ENCODE peak calls at places on chromosomes 3 and 15, in seven cellular contexts. One of them, this sample, is unnamed.

GRCh38 chr15:49876401-49877038 is 242.5 kb downstream of the ATP8B4 start:
- DNase-seq in tibial artery: peak
- DNase-seq in lung: no peak
- DNase-seq in IMR-90: no peak
- DNase-seq in SJSA1: no peak
- DNase-seq in right cardiac atrium: peak
- DNase-seq in neural progenitor cell: peak
- DNase-seq in this sample: no peak

GRCh38 chr3:45655906-45656305 is 33.3 kb upstream of the SACM1L start:
- DNase-seq in IMR-90: peak
- DNase-seq in neural progenitor cell: no peak
- DNase-seq in tibial artery: no peak
- DNase-seq in lung: no peak
- DNase-seq in right cardiac atrium: no peak
- DNase-seq in SJSA1: no peak
- DNase-seq in this sample: no peak

GRCh38 chr3:58463181-58463941 is 28.5 kb upstream of the KCTD6 start:
- DNase-seq in IMR-90: peak
- DNase-seq in neural progenitor cell: peak
- DNase-seq in lung: peak
- DNase-seq in SJSA1: peak
- DNase-seq in tibial artery: peak
- DNase-seq in right cardiac atrium: peak
- DNase-seq in this sample: peak

GRCh38 chr3:132464066-132464465 is 46.8 kb downstream of the DNAJC13 start:
- DNase-seq in neural progenitor cell: no peak
- DNase-seq in lung: no peak
- DNase-seq in tibial artery: no peak
- DNase-seq in IMR-90: peak
- DNase-seq in right cardiac atrium: no peak
- DNase-seq in SJSA1: no peak
- DNase-seq in this sample: no peak

GRCh38 chr3:46565607-46566039 is 479 bp downstream of the LRRC2 start:
- DNase-seq in right cardiac atrium: no peak
- DNase-seq in tibial artery: no peak
- DNase-seq in lung: no peak
- DNase-seq in SJSA1: no peak
- DNase-seq in neural progenitor cell: peak
- DNase-seq in IMR-90: peak
- DNase-seq in this sample: no peak

GRCh38 chr3:43180027-43180426 is 74.1 kb upstream of the POMGNT2 start:
- DNase-seq in SJSA1: no peak
- DNase-seq in IMR-90: peak
- DNase-seq in right cardiac atrium: no peak
- DNase-seq in tibial artery: no peak
- DNase-seq in neural progenitor cell: no peak
- DNase-seq in lung: no peak
- DNase-seq in this sample: peak

GRCh38 chr15:91182096-91182495 is 82.0 kb downstream of the SV2B start:
- DNase-seq in tibial artery: no peak
- DNase-seq in right cardiac atrium: no peak
- DNase-seq in neural progenitor cell: no peak
- DNase-seq in SJSA1: no peak
- DNase-seq in lung: no peak
- DNase-seq in IMR-90: no peak
- DNase-seq in this sample: no peak

GRCh38 chr3:160695906-160696305 is 18.9 kb downstream of the ARL14 start:
- DNase-seq in IMR-90: peak
- DNase-seq in SJSA1: no peak
- DNase-seq in right cardiac atrium: no peak
- DNase-seq in neural progenitor cell: no peak
- DNase-seq in tibial artery: no peak
- DNase-seq in lung: no peak
- DNase-seq in this sample: no peak

GRCh38 chr15:100083572-100083971 is 258.2 kb downstream of the ADAMTS17 start:
- DNase-seq in neural progenitor cell: no peak
- DNase-seq in IMR-90: no peak
- DNase-seq in right cardiac atrium: no peak
- DNase-seq in lung: peak
- DNase-seq in tibial artery: peak
- DNase-seq in SJSA1: peak
- DNase-seq in this sample: no peak

GRCh38 chr3:170765419-170766078 is 104.4 kb downstream of the RPL22L1 start:
- DNase-seq in IMR-90: no peak
- DNase-seq in lung: no peak
- DNase-seq in SJSA1: no peak
- DNase-seq in neural progenitor cell: no peak
- DNase-seq in right cardiac atrium: no peak
- DNase-seq in tibial artery: no peak
- DNase-seq in this sample: no peak

GRCh38 chr3:187107989-187108388 is 31.3 kb downstream of the RPL39L start:
- DNase-seq in neural progenitor cell: no peak
- DNase-seq in tibial artery: peak
- DNase-seq in SJSA1: no peak
- DNase-seq in IMR-90: no peak
- DNase-seq in lung: no peak
- DNase-seq in right cardiac atrium: no peak
- DNase-seq in this sample: no peak

GRCh38 chr3:170953229-170953628 is 44.8 kb upstream of the EIF5A2 start:
- DNase-seq in right cardiac atrium: no peak
- DNase-seq in tibial artery: no peak
- DNase-seq in IMR-90: no peak
- DNase-seq in SJSA1: no peak
- DNase-seq in lung: no peak
- DNase-seq in neural progenitor cell: no peak
- DNase-seq in this sample: no peak

GRCh38 chr3:47701388-47701787 is 80.3 kb downstream of the SMARCC1 start:
- DNase-seq in lung: no peak
- DNase-seq in neural progenitor cell: no peak
- DNase-seq in SJSA1: no peak
- DNase-seq in tibial artery: no peak
- DNase-seq in right cardiac atrium: no peak
- DNase-seq in IMR-90: no peak
- DNase-seq in this sample: no peak

GRCh38 chr3:72329354-72329753 is 518.9 kb downstream of the SHQ1 start:
- DNase-seq in neural progenitor cell: no peak
- DNase-seq in tibial artery: peak
- DNase-seq in IMR-90: no peak
- DNase-seq in right cardiac atrium: no peak
- DNase-seq in lung: no peak
- DNase-seq in SJSA1: no peak
- DNase-seq in this sample: no peak

GRCh38 chr3:39601241-39601640 is 133.8 kb downstream of the MOBP start:
- DNase-seq in tibial artery: no peak
- DNase-seq in lung: no peak
- DNase-seq in neural progenitor cell: no peak
- DNase-seq in right cardiac atrium: no peak
- DNase-seq in SJSA1: no peak
- DNase-seq in IMR-90: no peak
- DNase-seq in this sample: no peak

GRCh38 chr15:46309914-46310313 is 675.1 kb downstream of the SQOR start:
- DNase-seq in SJSA1: no peak
- DNase-seq in right cardiac atrium: no peak
- DNase-seq in neural progenitor cell: peak
- DNase-seq in IMR-90: no peak
- DNase-seq in lung: no peak
- DNase-seq in tibial artery: no peak
- DNase-seq in this sample: no peak

GRCh38 chr3:88947013-88947412 is 160.4 kb upstream of the EPHA3 start:
- DNase-seq in right cardiac atrium: no peak
- DNase-seq in SJSA1: no peak
- DNase-seq in tibial artery: no peak
- DNase-seq in neural progenitor cell: peak
- DNase-seq in IMR-90: no peak
- DNase-seq in lung: no peak
- DNase-seq in this sample: no peak

GRCh38 chr3:36965440-36965839 is 20.6 kb upstream of the TRANK1 start:
- DNase-seq in tibial artery: no peak
- DNase-seq in SJSA1: no peak
- DNase-seq in lung: peak
- DNase-seq in neural progenitor cell: no peak
- DNase-seq in IMR-90: no peak
- DNase-seq in right cardiac atrium: no peak
- DNase-seq in this sample: no peak

DNA sequence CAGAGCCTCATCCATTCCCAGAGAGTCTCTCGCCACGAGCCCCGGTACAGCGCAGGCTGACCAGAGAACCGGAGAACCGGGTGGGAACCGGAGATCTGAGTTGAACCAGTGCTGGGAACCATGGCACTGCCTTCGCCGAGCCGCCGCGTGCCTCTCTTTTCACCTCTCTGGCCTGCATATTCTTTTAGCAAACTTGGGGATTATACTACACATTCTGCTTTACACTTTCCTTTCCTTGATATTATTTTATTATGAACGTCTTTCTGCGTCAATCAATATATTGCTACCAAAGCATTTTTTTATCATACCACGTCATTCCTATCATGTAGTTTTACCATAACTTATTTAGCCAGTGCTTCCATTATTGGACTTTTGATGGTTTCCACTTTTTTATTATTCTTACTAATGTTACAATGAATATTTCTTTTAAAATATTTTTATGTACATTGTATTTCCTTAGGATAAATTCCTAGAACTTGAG is 7.3 kb downstream of the NRROS start:
- DNase-seq in tibial artery: no peak
- DNase-seq in IMR-90: no peak
- DNase-seq in neural progenitor cell: no peak
- DNase-seq in right cardiac atrium: no peak
- DNase-seq in lung: no peak
- DNase-seq in SJSA1: no peak
- DNase-seq in this sample: no peak
- H3K27ac ChIP-seq in tibial artery: no peak
- H3K27ac ChIP-seq in IMR-90: no peak
- H3K27ac ChIP-seq in neural progenitor cell: no peak
- H3K27ac ChIP-seq in right cardiac atrium: no peak
- H3K27ac ChIP-seq in lung: no peak
- H3K27ac ChIP-seq in SJSA1: no peak
- H3K27ac ChIP-seq in this sample: no peak

DNA sequence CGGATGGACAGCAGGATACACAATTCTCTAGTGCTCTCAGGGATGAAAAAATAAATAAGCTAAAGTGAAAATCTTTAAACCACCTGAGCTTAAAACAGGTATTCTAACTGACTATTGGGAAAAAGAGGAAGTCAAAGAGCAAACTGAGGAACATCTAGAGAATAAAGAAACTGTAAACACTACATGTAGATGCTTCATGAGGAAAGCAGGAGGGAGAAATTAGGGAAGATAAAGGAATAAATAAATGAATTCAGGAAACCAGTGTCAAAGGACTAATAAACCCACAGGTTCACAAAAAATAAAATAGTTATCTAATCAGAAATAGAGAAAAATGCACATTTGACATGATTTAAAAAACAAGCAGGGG is 525 bp upstream of the MCCC1 start:
- DNase-seq in IMR-90: no peak
- DNase-seq in lung: no peak
- DNase-seq in neural progenitor cell: no peak
- DNase-seq in right cardiac atrium: no peak
- DNase-seq in SJSA1: no peak
- DNase-seq in tibial artery: no peak
- DNase-seq in this sample: no peak
- H3K27ac ChIP-seq in IMR-90: peak
- H3K27ac ChIP-seq in lung: peak
- H3K27ac ChIP-seq in neural progenitor cell: peak
- H3K27ac ChIP-seq in right cardiac atrium: peak
- H3K27ac ChIP-seq in SJSA1: peak
- H3K27ac ChIP-seq in tibial artery: peak
- H3K27ac ChIP-seq in this sample: peak

GRCh38 chr15:37037256-37037655 is 63.1 kb downstream of the MEIS2 start:
- DNase-seq in right cardiac atrium: no peak
- DNase-seq in neural progenitor cell: no peak
- DNase-seq in lung: no peak
- DNase-seq in SJSA1: no peak
- DNase-seq in IMR-90: no peak
- DNase-seq in tibial artery: no peak
- DNase-seq in this sample: no peak

GRCh38 chr15:37035349-37035748 is 65.0 kb downstream of the MEIS2 start:
- DNase-seq in neural progenitor cell: no peak
- DNase-seq in lung: no peak
- DNase-seq in IMR-90: peak
- DNase-seq in SJSA1: no peak
- DNase-seq in right cardiac atrium: no peak
- DNase-seq in tibial artery: no peak
- DNase-seq in this sample: no peak

GRCh38 chr15:37032091-37032775 is 68.1 kb downstream of the MEIS2 start:
- DNase-seq in neural progenitor cell: no peak
- DNase-seq in right cardiac atrium: no peak
- DNase-seq in IMR-90: peak
- DNase-seq in tibial artery: no peak
- DNase-seq in lung: peak
- DNase-seq in SJSA1: no peak
- DNase-seq in this sample: peak

GRCh38 chr15:37034835-37035234 is 65.5 kb downstream of the MEIS2 start:
- DNase-seq in right cardiac atrium: no peak
- DNase-seq in lung: no peak
- DNase-seq in neural progenitor cell: no peak
- DNase-seq in IMR-90: no peak
- DNase-seq in tibial artery: no peak
- DNase-seq in SJSA1: no peak
- DNase-seq in this sample: peak

GRCh38 chr15:37034392-37034791 is 66.0 kb downstream of the MEIS2 start:
- DNase-seq in tibial artery: no peak
- DNase-seq in SJSA1: no peak
- DNase-seq in neural progenitor cell: no peak
- DNase-seq in lung: no peak
- DNase-seq in right cardiac atrium: no peak
- DNase-seq in IMR-90: no peak
- DNase-seq in this sample: no peak
- H3K27ac ChIP-seq in tibial artery: no peak
- H3K27ac ChIP-seq in SJSA1: no peak
- H3K27ac ChIP-seq in neural progenitor cell: peak
- H3K27ac ChIP-seq in lung: no peak
- H3K27ac ChIP-seq in right cardiac atrium: no peak
- H3K27ac ChIP-seq in IMR-90: no peak
- H3K27ac ChIP-seq in this sample: peak

DNA sequence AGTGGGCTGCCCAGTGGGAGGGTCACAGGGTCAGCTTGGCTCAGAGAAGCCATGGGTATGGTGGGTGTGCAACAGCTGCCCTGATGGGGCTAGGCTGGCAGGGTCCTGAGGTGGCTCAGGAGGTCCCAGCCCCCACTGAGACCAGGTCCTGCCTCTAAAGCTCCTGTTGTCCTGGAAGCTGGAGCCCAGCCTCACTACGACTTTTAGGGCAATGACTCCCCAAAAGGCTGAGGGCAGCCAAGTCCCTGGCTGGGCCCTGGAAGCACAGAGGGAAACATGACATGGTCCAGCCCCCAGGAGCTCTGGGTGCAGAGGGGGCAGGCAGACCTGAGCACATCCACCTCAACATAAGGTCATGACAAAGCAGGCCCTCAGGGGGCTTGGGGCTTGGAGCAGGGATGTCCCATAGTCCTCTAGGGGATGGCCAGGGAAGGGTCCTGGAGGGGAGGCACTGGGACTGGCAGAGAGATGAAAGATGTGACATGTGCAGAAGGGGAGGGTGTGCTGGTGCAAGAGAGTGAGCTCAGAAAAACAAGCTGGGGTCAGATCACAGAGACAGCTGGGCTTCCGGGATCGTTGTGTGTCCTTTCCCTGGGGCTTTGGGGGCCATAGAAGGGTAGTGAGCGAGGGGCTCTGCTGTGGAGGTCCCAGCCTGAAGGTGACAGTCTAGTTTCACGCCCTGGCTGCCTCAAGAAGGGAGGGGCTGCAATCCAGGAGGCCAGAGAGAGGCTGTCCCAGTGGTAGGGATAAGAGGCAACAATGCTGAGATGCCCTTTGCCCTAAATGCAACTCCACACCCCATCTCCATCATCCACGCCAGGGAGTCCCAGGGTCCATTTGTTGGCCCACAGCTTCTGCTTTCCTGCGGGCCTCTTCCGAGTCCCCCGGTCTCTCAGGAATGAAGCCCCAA is 639 bp upstream of the ITIH3 start:
- DNase-seq in tibial artery: no peak
- DNase-seq in neural progenitor cell: no peak
- DNase-seq in lung: no peak
- DNase-seq in IMR-90: no peak
- DNase-seq in SJSA1: no peak
- DNase-seq in right cardiac atrium: no peak
- DNase-seq in this sample: no peak
- H3K27ac ChIP-seq in tibial artery: peak
- H3K27ac ChIP-seq in neural progenitor cell: no peak
- H3K27ac ChIP-seq in lung: no peak
- H3K27ac ChIP-seq in IMR-90: no peak
- H3K27ac ChIP-seq in SJSA1: no peak
- H3K27ac ChIP-seq in right cardiac atrium: no peak
- H3K27ac ChIP-seq in this sample: no peak

This sample was measured in OCI-LY7.